ENCODE peak calls at places on chromosomes 6 and 20, in six cellular contexts. U is GM12891, H is sigmoid colon, O is erythroblast, A is spleen, Q is HepG2. T is an unnamed sample.

GRCh38 chr6:17280552-17281090 is 540 bp upstream of the RBM24 start:
- DNase-seq in U (peak; percentile 10), O (no peak), Q (no peak), H (peak; percentile 77), A (peak; percentile 74), T (no peak)

GRCh38 chr6:12875061-12875460 is 158.5 kb downstream of the PHACTR1 start:
- DNase-seq in A (no peak), H (no peak), Q (no peak), O (no peak), U (no peak), T (no peak)

GRCh38 chr6:124962617-124963415 is 579 bp downstream of the RNF217 start:
- DNase-seq in H (peak; percentile 77), O (peak; percentile 43), A (peak; percentile 85), U (peak; percentile 13), Q (no peak), T (no peak)

GRCh38 chr6:15758631-15759215 is 95.9 kb upstream of the DTNBP1 start:
- DNase-seq in H (no peak), A (no peak), U (no peak), Q (no peak), O (no peak), T (no peak)

GRCh38 chr6:31293343-31293742 is 21.5 kb upstream of the HLA-C start:
- DNase-seq in H (no peak), O (no peak), A (no peak), Q (peak; percentile 32), U (no peak), T (peak; percentile 18)

GRCh38 chr20:33281550-33282146 is 1.4 kb upstream of the BPIFB1 start:
- DNase-seq in A (no peak), Q (no peak), O (no peak), H (no peak), U (no peak), T (no peak)

GRCh38 chr6:978937-979685 is 286.2 kb upstream of the EXOC2 start:
- DNase-seq in A (no peak), U (no peak), Q (peak; percentile 27), H (no peak), O (no peak), T (no peak)

GRCh38 chr20:46519678-46520077 is 6.3 kb upstream of the ZNF334 start:
- DNase-seq in H (no peak), A (no peak), Q (no peak), O (no peak), U (no peak), T (no peak)

GRCh38 chr6:63527658-63528514 is 44.4 kb upstream of the LOC128125822 start:
- DNase-seq in A (no peak), U (no peak), Q (peak; percentile 99), O (no peak), H (peak; percentile 72), T (no peak)

GRCh38 chr20:33660685-33661058 is 1.5 kb upstream of the C20orf144 start:
- DNase-seq in O (no peak), U (no peak), Q (no peak), H (no peak), A (no peak), T (no peak)

GRCh38 chr20:31566658-31567379 is 38.3 kb upstream of the ID1 start:
- DNase-seq in H (no peak), Q (no peak), O (no peak), A (no peak), U (no peak), T (no peak)

GRCh38 chr6:26048590-26048989 is 38.6 kb upstream of the HFE start:
- DNase-seq in O (no peak), U (no peak), A (no peak), Q (no peak), H (no peak), T (no peak)

GRCh38 chr6:38241200-38241599 is 398.5 kb downstream of the BTBD9 start:
- DNase-seq in O (no peak), Q (no peak), U (no peak), A (no peak), H (no peak), T (no peak)

DNA sequence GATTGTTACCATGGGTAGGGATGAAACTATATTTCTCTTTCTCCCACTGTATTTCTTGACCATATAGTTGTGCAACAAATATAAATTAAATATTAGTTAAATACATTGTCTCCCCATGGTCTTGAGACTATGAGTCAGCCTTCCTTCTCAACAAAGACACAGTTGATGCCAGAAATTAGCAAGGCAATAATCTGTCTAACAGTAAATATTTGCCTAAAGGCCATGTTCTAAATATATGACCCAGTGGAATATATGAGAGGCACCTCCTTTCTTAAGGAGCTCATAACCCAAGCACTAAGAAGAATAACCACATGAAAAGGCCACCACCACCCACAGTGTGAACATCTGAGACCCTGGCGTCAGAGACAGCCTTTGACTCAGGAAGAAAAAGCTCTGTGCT is 85.4 kb upstream of the SSTR4 start:
- DNase-seq in H (no peak), U (no peak), Q (no peak), O (no peak), A (no peak), T (no peak)
- TF ChIP-seq POLR2A in H (no peak), U (no peak), Q (no peak), O (no peak), A (no peak), T (no peak)

DNA sequence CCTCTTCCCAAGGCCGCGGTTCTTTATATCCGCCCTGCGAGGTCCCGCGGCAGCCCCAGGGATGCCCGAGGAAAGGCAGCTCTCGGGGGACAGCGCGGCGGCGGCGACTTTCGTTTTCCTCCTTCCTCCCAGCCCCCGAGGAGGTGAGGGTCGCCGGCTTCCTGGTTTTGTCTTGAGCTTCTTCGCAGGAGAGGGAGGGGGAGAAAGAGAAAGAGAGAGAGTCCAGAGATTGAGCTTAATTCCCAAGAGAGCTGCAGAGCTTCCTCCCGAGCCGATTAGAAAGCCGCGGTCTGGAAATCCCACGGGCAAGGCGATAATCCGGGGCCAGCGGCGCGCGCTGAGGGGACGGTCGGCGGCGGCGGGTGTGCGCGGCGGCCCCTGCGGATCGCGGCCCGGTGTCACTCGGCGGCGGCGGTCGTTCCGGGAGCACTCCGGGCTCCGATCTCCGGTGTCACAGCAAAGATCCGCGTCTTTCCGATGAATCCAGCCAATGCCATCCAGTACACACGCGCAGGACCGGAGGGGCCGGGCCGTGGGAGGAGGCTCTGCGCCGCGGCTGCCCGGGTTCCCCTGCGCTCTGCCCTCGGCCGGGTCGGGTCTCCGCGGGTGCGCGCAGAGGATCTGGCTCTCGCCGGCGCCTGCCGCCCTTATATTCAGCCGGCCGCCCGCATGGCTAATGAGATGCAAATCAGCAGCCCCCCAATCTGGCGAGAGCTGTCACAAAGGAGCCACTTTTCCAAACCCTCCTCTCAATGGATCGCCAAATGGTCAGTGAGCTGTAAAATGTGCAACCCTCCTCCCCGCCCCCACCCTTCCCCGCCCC is at the start of gene DLL1:
- DNase-seq in U (no peak), Q (no peak), H (peak; percentile 68), A (peak; percentile 89), O (no peak), T (peak; percentile 84)
- TF ChIP-seq POLR2A in U (no peak), Q (no peak), H (no peak), A (peak; percentile 84), O (no peak), T (peak; percentile 60)

GRCh38 chr6:162538643-162539064 is 188.9 kb downstream of the PRKN start:
- DNase-seq in U (no peak), Q (no peak), A (no peak), H (no peak), O (peak; percentile 56), T (no peak)
- TF ChIP-seq POLR2A in U (no peak), Q (no peak), A (no peak), H (no peak), O (no peak), T (no peak)

GRCh38 chr6:157537518-157537917 is 156.5 kb downstream of the ZDHHC14 start:
- DNase-seq in O (no peak), Q (no peak), A (no peak), U (no peak), H (no peak), T (no peak)

GRCh38 chr6:157538698-157539097 is 157.7 kb downstream of the ZDHHC14 start:
- DNase-seq in H (no peak), O (no peak), A (no peak), Q (no peak), U (no peak), T (no peak)

GRCh38 chr6:157538163-157538562 is 157.2 kb downstream of the ZDHHC14 start:
- DNase-seq in Q (no peak), A (no peak), U (no peak), O (no peak), H (no peak), T (peak; percentile 40)

GRCh38 chr6:157539900-157540752 is 159.1 kb downstream of the ZDHHC14 start:
- DNase-seq in H (no peak), Q (peak; percentile 97), A (no peak), U (no peak), O (no peak), T (no peak)

GRCh38 chr6:157539421-157539822 is 158.4 kb downstream of the ZDHHC14 start:
- DNase-seq in H (no peak), O (no peak), A (no peak), Q (no peak), U (no peak), T (peak; percentile 61)
- TF ChIP-seq POLR2A in H (no peak), O (no peak), A (no peak), Q (no peak), U (no peak), T (no peak)

GRCh38 chr6:36364669-36365479 is 22.6 kb downstream of the ETV7 start:
- DNase-seq in Q (no peak), U (peak; percentile 54), O (no peak), H (no peak), A (no peak), T (no peak)
- TF ChIP-seq POLR2A in Q (no peak), U (no peak), O (no peak), H (no peak), A (no peak), T (no peak)

GRCh38 chr20:62821726-62822210 is 4.9 kb downstream of the COL9A3 start:
- DNase-seq in H (no peak), U (no peak), O (no peak), Q (no peak), A (no peak), T (no peak)
- TF ChIP-seq POLR2A in H (no peak), U (no peak), O (no peak), Q (no peak), A (no peak), T (no peak)

DNA sequence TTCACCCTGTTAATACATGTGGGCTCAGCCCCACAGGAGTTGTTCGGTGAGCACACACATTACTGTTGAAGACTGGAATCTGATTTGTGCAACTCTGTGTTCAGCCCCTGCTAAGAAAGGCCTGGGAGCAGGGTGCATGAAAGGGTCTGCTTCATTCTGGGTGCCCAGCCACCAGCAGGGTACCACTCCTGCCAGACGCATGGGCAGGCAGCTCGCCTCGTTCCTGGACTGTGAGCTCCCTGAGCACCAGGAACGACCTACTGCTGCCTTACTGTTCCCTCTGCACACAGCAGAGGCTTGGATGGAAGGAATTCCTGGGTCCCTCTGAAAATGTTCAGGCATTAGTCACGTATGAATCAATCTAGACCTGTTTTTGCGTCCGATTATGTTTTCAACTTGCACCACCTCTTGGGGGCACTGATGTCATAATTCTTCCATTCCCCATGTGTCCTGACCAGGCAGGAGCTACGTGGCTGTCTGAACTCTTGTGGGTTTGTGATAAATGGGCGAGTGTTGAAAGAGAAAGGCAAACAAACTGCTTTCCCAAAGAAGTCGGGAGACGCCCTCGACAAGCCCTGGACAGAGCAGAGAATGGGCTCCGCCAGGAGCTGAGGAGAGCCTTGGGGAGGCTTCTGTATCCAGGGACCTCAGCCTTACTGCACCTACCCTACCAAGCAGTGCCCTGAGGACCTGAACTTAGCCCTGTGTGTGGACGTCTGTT is 123.9 kb downstream of the LY86 start:
- DNase-seq in Q (peak; percentile 83), O (peak; percentile 77), H (no peak), A (no peak), U (no peak), T (peak; percentile 97)
- TF ChIP-seq POLR2A in Q (no peak), O (peak; percentile 77), H (no peak), A (no peak), U (no peak), T (no peak)